ENCODE peak calls at places on chromosomes 6 and 20, in nine cellular contexts. One of them, this sample, is unnamed.

GRCh38 chr20:62104791-62105345 is 17.4 kb upstream of the LSM14B start:
- DNase-seq in NCI-H1105 treated with DMSO at 0.1 percent for 48 hours: no peak
- DNase-seq in T-helper 1 cell: no peak
- DNase-seq in CD4-positive, alpha-beta T cell: no peak
- DNase-seq in effector memory CD8-positive, alpha-beta T cell: no peak
- DNase-seq in HTR-8/SVneo: no peak
- DNase-seq in HT-29: no peak
- DNase-seq in hypothalamus: no peak
- DNase-seq in pons: no peak
- DNase-seq in this sample: no peak

GRCh38 chr6:37483917-37484785 is 15.5 kb downstream of the CCDC167 start:
- DNase-seq in NCI-H1105 treated with DMSO at 0.1 percent for 48 hours: peak
- DNase-seq in T-helper 1 cell: peak
- DNase-seq in CD4-positive, alpha-beta T cell: peak
- DNase-seq in effector memory CD8-positive, alpha-beta T cell: peak
- DNase-seq in HTR-8/SVneo: peak
- DNase-seq in HT-29: peak
- DNase-seq in hypothalamus: peak
- DNase-seq in pons: no peak
- DNase-seq in this sample: peak

GRCh38 chr6:35663447-35664235 is 25.1 kb downstream of the FKBP5 start:
- DNase-seq in NCI-H1105 treated with DMSO at 0.1 percent for 48 hours: no peak
- DNase-seq in T-helper 1 cell: no peak
- DNase-seq in CD4-positive, alpha-beta T cell: no peak
- DNase-seq in effector memory CD8-positive, alpha-beta T cell: no peak
- DNase-seq in HTR-8/SVneo: peak
- DNase-seq in HT-29: no peak
- DNase-seq in hypothalamus: no peak
- DNase-seq in pons: no peak
- DNase-seq in this sample: peak

GRCh38 chr6:109091314-109092009 is 3.2 kb downstream of the SESN1 start:
- DNase-seq in NCI-H1105 treated with DMSO at 0.1 percent for 48 hours: no peak
- DNase-seq in T-helper 1 cell: no peak
- DNase-seq in CD4-positive, alpha-beta T cell: no peak
- DNase-seq in effector memory CD8-positive, alpha-beta T cell: no peak
- DNase-seq in HTR-8/SVneo: no peak
- DNase-seq in HT-29: no peak
- DNase-seq in hypothalamus: no peak
- DNase-seq in pons: no peak
- DNase-seq in this sample: no peak

GRCh38 chr20:37522258-37523011 is 1.4 kb downstream of the NNAT start:
- DNase-seq in NCI-H1105 treated with DMSO at 0.1 percent for 48 hours: no peak
- DNase-seq in T-helper 1 cell: no peak
- DNase-seq in CD4-positive, alpha-beta T cell: no peak
- DNase-seq in effector memory CD8-positive, alpha-beta T cell: no peak
- DNase-seq in HTR-8/SVneo: no peak
- DNase-seq in HT-29: peak
- DNase-seq in hypothalamus: no peak
- DNase-seq in pons: no peak
- DNase-seq in this sample: no peak

GRCh38 chr20:18395544-18395943 is 71.3 kb downstream of the DZANK1 start:
- DNase-seq in NCI-H1105 treated with DMSO at 0.1 percent for 48 hours: no peak
- DNase-seq in T-helper 1 cell: no peak
- DNase-seq in CD4-positive, alpha-beta T cell: no peak
- DNase-seq in effector memory CD8-positive, alpha-beta T cell: no peak
- DNase-seq in HTR-8/SVneo: no peak
- DNase-seq in HT-29: no peak
- DNase-seq in hypothalamus: no peak
- DNase-seq in pons: no peak
- DNase-seq in this sample: no peak

GRCh38 chr20:43752561-43753301 is 25.9 kb upstream of the GTSF1L start:
- DNase-seq in NCI-H1105 treated with DMSO at 0.1 percent for 48 hours: no peak
- DNase-seq in T-helper 1 cell: no peak
- DNase-seq in CD4-positive, alpha-beta T cell: no peak
- DNase-seq in effector memory CD8-positive, alpha-beta T cell: no peak
- DNase-seq in HTR-8/SVneo: peak
- DNase-seq in HT-29: no peak
- DNase-seq in hypothalamus: no peak
- DNase-seq in pons: peak
- DNase-seq in this sample: peak

GRCh38 chr20:6502999-6503398 is 264.5 kb upstream of the BMP2 start:
- DNase-seq in NCI-H1105 treated with DMSO at 0.1 percent for 48 hours: no peak
- DNase-seq in T-helper 1 cell: no peak
- DNase-seq in CD4-positive, alpha-beta T cell: no peak
- DNase-seq in effector memory CD8-positive, alpha-beta T cell: no peak
- DNase-seq in HTR-8/SVneo: no peak
- DNase-seq in HT-29: no peak
- DNase-seq in hypothalamus: no peak
- DNase-seq in pons: no peak
- DNase-seq in this sample: no peak

GRCh38 chr6:103273048-103273447 is 1586.7 kb downstream of the HACE1 start:
- DNase-seq in NCI-H1105 treated with DMSO at 0.1 percent for 48 hours: peak
- DNase-seq in T-helper 1 cell: no peak
- DNase-seq in CD4-positive, alpha-beta T cell: no peak
- DNase-seq in effector memory CD8-positive, alpha-beta T cell: no peak
- DNase-seq in HTR-8/SVneo: peak
- DNase-seq in HT-29: peak
- DNase-seq in hypothalamus: no peak
- DNase-seq in pons: peak
- DNase-seq in this sample: no peak

GRCh38 chr6:95203153-95203754 is 374.1 kb upstream of the MANEA start:
- DNase-seq in NCI-H1105 treated with DMSO at 0.1 percent for 48 hours: peak
- DNase-seq in T-helper 1 cell: no peak
- DNase-seq in CD4-positive, alpha-beta T cell: no peak
- DNase-seq in effector memory CD8-positive, alpha-beta T cell: no peak
- DNase-seq in HTR-8/SVneo: no peak
- DNase-seq in HT-29: peak
- DNase-seq in hypothalamus: no peak
- DNase-seq in pons: peak
- DNase-seq in this sample: no peak

GRCh38 chr6:166078294-166078693 is 89.4 kb downstream of the TBXT start:
- DNase-seq in NCI-H1105 treated with DMSO at 0.1 percent for 48 hours: no peak
- DNase-seq in T-helper 1 cell: no peak
- DNase-seq in CD4-positive, alpha-beta T cell: no peak
- DNase-seq in effector memory CD8-positive, alpha-beta T cell: no peak
- DNase-seq in HTR-8/SVneo: peak
- DNase-seq in HT-29: no peak
- DNase-seq in hypothalamus: no peak
- DNase-seq in pons: no peak
- DNase-seq in this sample: peak

GRCh38 chr6:130575971-130576370 is 210.2 kb downstream of the TMEM200A start:
- DNase-seq in NCI-H1105 treated with DMSO at 0.1 percent for 48 hours: no peak
- DNase-seq in T-helper 1 cell: peak
- DNase-seq in CD4-positive, alpha-beta T cell: peak
- DNase-seq in effector memory CD8-positive, alpha-beta T cell: peak
- DNase-seq in HTR-8/SVneo: no peak
- DNase-seq in HT-29: no peak
- DNase-seq in hypothalamus: no peak
- DNase-seq in pons: no peak
- DNase-seq in this sample: no peak

GRCh38 chr20:25316506-25317190 is 68.8 kb downstream of the PYGB start:
- DNase-seq in NCI-H1105 treated with DMSO at 0.1 percent for 48 hours: no peak
- DNase-seq in T-helper 1 cell: no peak
- DNase-seq in CD4-positive, alpha-beta T cell: no peak
- DNase-seq in effector memory CD8-positive, alpha-beta T cell: no peak
- DNase-seq in HTR-8/SVneo: no peak
- DNase-seq in HT-29: no peak
- DNase-seq in hypothalamus: no peak
- DNase-seq in pons: no peak
- DNase-seq in this sample: no peak

GRCh38 chr20:1871807-1872455 is 23.3 kb upstream of the SIRPA start:
- DNase-seq in NCI-H1105 treated with DMSO at 0.1 percent for 48 hours: no peak
- DNase-seq in T-helper 1 cell: no peak
- DNase-seq in CD4-positive, alpha-beta T cell: no peak
- DNase-seq in effector memory CD8-positive, alpha-beta T cell: no peak
- DNase-seq in HTR-8/SVneo: no peak
- DNase-seq in HT-29: no peak
- DNase-seq in hypothalamus: no peak
- DNase-seq in pons: no peak
- DNase-seq in this sample: no peak

GRCh38 chr20:45911486-45912343 is at the start of gene PLTP:
- DNase-seq in NCI-H1105 treated with DMSO at 0.1 percent for 48 hours: peak
- DNase-seq in T-helper 1 cell: no peak
- DNase-seq in CD4-positive, alpha-beta T cell: peak
- DNase-seq in effector memory CD8-positive, alpha-beta T cell: peak
- DNase-seq in HTR-8/SVneo: no peak
- DNase-seq in HT-29: no peak
- DNase-seq in hypothalamus: peak
- DNase-seq in pons: peak
- DNase-seq in this sample: peak

GRCh38 chr6:143911028-143911427 is 46.8 kb downstream of the ZC2HC1B start:
- DNase-seq in NCI-H1105 treated with DMSO at 0.1 percent for 48 hours: no peak
- DNase-seq in T-helper 1 cell: no peak
- DNase-seq in CD4-positive, alpha-beta T cell: no peak
- DNase-seq in effector memory CD8-positive, alpha-beta T cell: no peak
- DNase-seq in HTR-8/SVneo: no peak
- DNase-seq in HT-29: no peak
- DNase-seq in hypothalamus: no peak
- DNase-seq in pons: no peak
- DNase-seq in this sample: no peak

GRCh38 chr6:11414564-11414963 is 123.0 kb upstream of the TMEM170B start:
- DNase-seq in NCI-H1105 treated with DMSO at 0.1 percent for 48 hours: no peak
- DNase-seq in T-helper 1 cell: peak
- DNase-seq in CD4-positive, alpha-beta T cell: peak
- DNase-seq in effector memory CD8-positive, alpha-beta T cell: peak
- DNase-seq in HTR-8/SVneo: no peak
- DNase-seq in HT-29: peak
- DNase-seq in hypothalamus: no peak
- DNase-seq in pons: no peak
- DNase-seq in this sample: no peak

GRCh38 chr6:11712760-11713159 is 65.8 kb downstream of the ADTRP start:
- DNase-seq in NCI-H1105 treated with DMSO at 0.1 percent for 48 hours: no peak
- DNase-seq in T-helper 1 cell: no peak
- DNase-seq in CD4-positive, alpha-beta T cell: no peak
- DNase-seq in effector memory CD8-positive, alpha-beta T cell: no peak
- DNase-seq in HTR-8/SVneo: no peak
- DNase-seq in HT-29: no peak
- DNase-seq in hypothalamus: no peak
- DNase-seq in pons: no peak
- DNase-seq in this sample: peak

GRCh38 chr6:51528556-51528955 is 558.9 kb downstream of the PKHD1 start:
- DNase-seq in NCI-H1105 treated with DMSO at 0.1 percent for 48 hours: no peak
- DNase-seq in T-helper 1 cell: no peak
- DNase-seq in CD4-positive, alpha-beta T cell: no peak
- DNase-seq in effector memory CD8-positive, alpha-beta T cell: no peak
- DNase-seq in HTR-8/SVneo: no peak
- DNase-seq in HT-29: no peak
- DNase-seq in hypothalamus: no peak
- DNase-seq in pons: peak
- DNase-seq in this sample: no peak

GRCh38 chr20:63706852-63707557 is 771 bp downstream of the ARFRP1 start:
- DNase-seq in NCI-H1105 treated with DMSO at 0.1 percent for 48 hours: peak
- DNase-seq in T-helper 1 cell: peak
- DNase-seq in CD4-positive, alpha-beta T cell: peak
- DNase-seq in effector memory CD8-positive, alpha-beta T cell: peak
- DNase-seq in HTR-8/SVneo: no peak
- DNase-seq in HT-29: peak
- DNase-seq in hypothalamus: no peak
- DNase-seq in pons: no peak
- DNase-seq in this sample: peak

This sample was measured in AG08395.